ENCODE peak calls at places on chromosomes 5 and 9, in seven cellular contexts. M is activated T-cell treated with anti-CD3 and anti-CD28 coated beads for 1 hour; T is stimulated activated CD8-positive, alpha-beta memory T cell treated with anti-CD3 and anti-CD28 coated beads, Interleukin-7, amount 100 ng/mL, for 1 hour; J is psoas muscle; N is stimulated activated CD4-positive, alpha-beta T cell treated with anti-CD3 and anti-CD28 coated beads, Interleukin-2, amount 100 ng/mL, for 48 hours; G is ACHN; I is fibroblast of the aortic adventitia. L is an unnamed sample.

GRCh38 chr9:2477755-2478154 is 143.8 kb upstream of the VLDLR start:
- DNase-seq in M (no peak), T (no peak), J (no peak), N (no peak), G (no peak), I (peak), L (no peak)

GRCh38 chr9:98367923-98368322 is 112.5 kb upstream of the TBC1D2 start:
- DNase-seq in M (no peak), T (no peak), J (no peak), N (no peak), G (no peak), I (no peak), L (no peak)

GRCh38 chr5:8825161-8825757 is 720.6 kb downstream of the SEMA5A start:
- DNase-seq in M (no peak), T (no peak), J (no peak), N (no peak), G (no peak), I (no peak), L (no peak)

GRCh38 chr5:65883461-65883860 is 42.9 kb upstream of the ERBIN start:
- DNase-seq in M (no peak), T (no peak), J (no peak), N (no peak), G (no peak), I (no peak), L (no peak)

GRCh38 chr9:133003671-133004090 is 25.2 kb downstream of the GFI1B start:
- DNase-seq in M (no peak), T (no peak), J (no peak), N (no peak), G (no peak), I (no peak), L (no peak)

GRCh38 chr9:129037767-129038098 is 1.3 kb downstream of the MIGA2 start:
- DNase-seq in M (no peak), T (no peak), J (no peak), N (no peak), G (no peak), I (no peak), L (no peak)

GRCh38 chr9:128702949-128703615 is 779 bp downstream of the PKN3 start:
- DNase-seq in M (no peak), T (no peak), J (peak), N (no peak), G (no peak), I (no peak), L (peak)

GRCh38 chr5:176817864-176818377 is 7.6 kb downstream of the UNC5A start:
- DNase-seq in M (no peak), T (no peak), J (no peak), N (no peak), G (peak), I (no peak), L (no peak)

GRCh38 chr9:133195029-133195428 is 14.0 kb downstream of the OBP2B start:
- DNase-seq in M (no peak), T (no peak), J (no peak), N (no peak), G (no peak), I (no peak), L (no peak)

GRCh38 chr9:80964374-80964773 is 725.0 kb downstream of the TLE1 start:
- DNase-seq in M (no peak), T (no peak), J (no peak), N (no peak), G (no peak), I (no peak), L (no peak)

GRCh38 chr9:108142504-108143201 is 653.1 kb upstream of the KLF4 start:
- DNase-seq in M (no peak), T (no peak), J (peak), N (no peak), G (no peak), I (peak), L (peak)

GRCh38 chr5:1558945-1559344 is 35.2 kb upstream of the LPCAT1 start:
- DNase-seq in M (no peak), T (no peak), J (no peak), N (no peak), G (no peak), I (no peak), L (no peak)

GRCh38 chr5:7802855-7803254 is 48.1 kb downstream of the CFAP90 start:
- DNase-seq in M (no peak), T (no peak), J (peak), N (no peak), G (no peak), I (no peak), L (no peak)

GRCh38 chr5:178386532-178386931 is 153.9 kb upstream of the PHYKPL start:
- DNase-seq in M (no peak), T (no peak), J (no peak), N (no peak), G (no peak), I (no peak), L (no peak)

GRCh38 chr9:23502004-23502403 is 324.0 kb downstream of the ELAVL2 start:
- DNase-seq in M (no peak), T (no peak), J (no peak), N (no peak), G (no peak), I (no peak), L (no peak)

GRCh38 chr5:163614787-163615186 is 109.4 kb downstream of the MAT2B start:
- DNase-seq in M (no peak), T (no peak), J (no peak), N (no peak), G (no peak), I (peak), L (no peak)

GRCh38 chr9:12972608-12973589 is 198.1 kb downstream of the LURAP1L start:
- DNase-seq in M (no peak), T (no peak), J (no peak), N (no peak), G (no peak), I (peak), L (no peak)

GRCh38 chr5:16570121-16570815 is 46.5 kb downstream of the RETREG1 start:
- DNase-seq in M (no peak), T (no peak), J (no peak), N (no peak), G (no peak), I (peak), L (no peak)

GRCh38 chr9:14315754-14316573 is 2.0 kb upstream of the NFIB start:
- DNase-seq in M (no peak), T (no peak), J (peak), N (no peak), G (peak), I (peak), L (peak)

GRCh38 chr9:107087256-107087655 is 195.8 kb upstream of the RAD23B start:
- DNase-seq in M (no peak), T (no peak), J (no peak), N (no peak), G (no peak), I (peak), L (no peak)

GRCh38 chr5:154276932-154277331 is 86.4 kb downstream of the GALNT10 start:
- DNase-seq in M (no peak), T (no peak), J (peak), N (no peak), G (no peak), I (peak), L (peak)

GRCh38 chr5:168302785-168303184 is 11.3 kb downstream of the WWC1 start:
- DNase-seq in M (no peak), T (no peak), J (no peak), N (no peak), G (no peak), I (peak), L (no peak)

GRCh38 chr5:88203977-88204735 is 64.5 kb downstream of the TMEM161B start:
- DNase-seq in M (peak), T (peak), J (no peak), N (peak), G (no peak), I (no peak), L (no peak)

L was measured in heart left ventricle.